ENCODE peak calls at places on chromosomes 2 and 18, in five cellular contexts. K is choroid plexus epithelial cell, H is activated T-helper 1 cell treated with Interleukin-2 at 50 U/mL for 16 hours, T is AG09309, M is fibroblast of the conjunctiva. P is an unnamed sample.

GRCh38 chr2:49035477-49035876 is 118.8 kb downstream of the FSHR start:
- DNase-seq in K (no peak), H (no peak), T (no peak), M (no peak), P (no peak)

GRCh38 chr18:59455728-59456276 is 96.7 kb upstream of the LMAN1 start:
- DNase-seq in K (peak; percentile 5), H (no peak), T (no peak), M (no peak), P (no peak)

GRCh38 chr2:181250691-181251090 is 206.5 kb upstream of the ITGA4 start:
- DNase-seq in K (peak; percentile 72), H (no peak), T (no peak), M (no peak), P (no peak)

GRCh38 chr2:182372661-182373060 is 54.2 kb downstream of the PDE1A start:
- DNase-seq in K (peak; percentile 78), H (no peak), T (peak; percentile 57), M (peak; percentile 56), P (no peak)

GRCh38 chr2:85222792-85223191 is 89.6 kb downstream of the TCF7L1 start:
- DNase-seq in K (no peak), H (no peak), T (no peak), M (no peak), P (no peak)

GRCh38 chr2:18180031-18180610 is 301.7 kb downstream of the KCNS3 start:
- DNase-seq in K (no peak), H (no peak), T (no peak), M (no peak), P (no peak)

GRCh38 chr18:23844991-23845680 is 155.9 kb downstream of the LAMA3 start:
- DNase-seq in K (peak; percentile 24), H (no peak), T (no peak), M (no peak), P (no peak)

GRCh38 chr2:120798569-120799215 is 63.0 kb downstream of the GLI2 start:
- DNase-seq in K (no peak), H (no peak), T (no peak), M (no peak), P (no peak)

GRCh38 chr2:219002395-219003266 is 9.4 kb upstream of the CRYBA2 start:
- DNase-seq in K (peak; percentile 21), H (no peak), T (no peak), M (no peak), P (no peak)

GRCh38 chr2:3251974-3252373 is 125.6 kb downstream of the EIPR1 start:
- DNase-seq in K (peak; percentile 44), H (no peak), T (no peak), M (no peak), P (no peak)

GRCh38 chr2:11483806-11484147 is 17.8 kb upstream of the E2F6 start:
- DNase-seq in K (no peak), H (no peak), T (no peak), M (no peak), P (no peak)

GRCh38 chr2:201275991-201276390 is 15.7 kb downstream of the CASP8 start:
- DNase-seq in K (no peak), H (no peak), T (no peak), M (no peak), P (no peak)

GRCh38 chr2:159032156-159032555 is 63.7 kb downstream of the TANC1 start:
- DNase-seq in K (no peak), H (no peak), T (no peak), M (no peak), P (no peak)

GRCh38 chr2:16972276-16972675 is 306.6 kb upstream of the CYRIA start:
- DNase-seq in K (peak; percentile 1), H (no peak), T (no peak), M (no peak), P (no peak)

GRCh38 chr2:133541376-133541775 is 26.9 kb downstream of the NCKAP5 start:
- DNase-seq in K (no peak), H (no peak), T (no peak), M (no peak), P (no peak)

GRCh38 chr2:133326651-133327397 is 241.4 kb downstream of the NCKAP5 start:
- DNase-seq in K (peak; percentile 94), H (no peak), T (peak; percentile 52), M (no peak), P (no peak)

GRCh38 chr2:151560289-151560688 is 150.6 kb downstream of the RIF1 start:
- DNase-seq in K (peak; percentile 30), H (no peak), T (no peak), M (no peak), P (no peak)

GRCh38 chr18:2112435-2113045 is 458.8 kb downstream of the METTL4 start:
- DNase-seq in K (peak; percentile 8), H (no peak), T (no peak), M (no peak), P (no peak)

GRCh38 chr2:40032650-40033319 is 253.7 kb upstream of the THUMPD2 start:
- DNase-seq in K (no peak), H (no peak), T (peak; percentile 89), M (no peak), P (no peak)

GRCh38 chr2:8282858-8283252 is 399.0 kb upstream of the ID2 start:
- DNase-seq in K (no peak), H (no peak), T (no peak), M (no peak), P (no peak)

GRCh38 chr2:159658887-159659437 is 42.6 kb upstream of the BAZ2B start:
- DNase-seq in K (peak; percentile 45), H (no peak), T (peak; percentile 28), M (peak; percentile 27), P (no peak)

GRCh38 chr2:218081063-218081462 is 12.0 kb downstream of the RUFY4 start:
- DNase-seq in K (peak; percentile 7), H (no peak), T (no peak), M (no peak), P (no peak)

GRCh38 chr2:328761-329160 is 40.9 kb upstream of the ALKAL2 start:
- DNase-seq in K (peak; percentile 47), H (no peak), T (no peak), M (no peak), P (no peak)

GRCh38 chr2:29963972-29964570 is 42.7 kb upstream of the ALK start:
- DNase-seq in K (no peak), H (no peak), T (no peak), M (no peak), P (no peak)

GRCh38 chr2:42753188-42753813 is 10.6 kb downstream of the OXER1 start:
- DNase-seq in K (no peak), H (no peak), T (no peak), M (no peak), P (no peak)

GRCh38 chr2:126797622-126798275 is 100.9 kb upstream of the TEX51 start:
- DNase-seq in K (no peak), H (no peak), T (no peak), M (no peak), P (no peak)

GRCh38 chr2:112137516-112138142 is 556 bp upstream of the FBLN7 start:
- DNase-seq in K (peak; percentile 28), H (no peak), T (peak; percentile 24), M (no peak), P (no peak)

GRCh38 chr2:139218181-139218580 is 438.0 kb upstream of the NXPH2 start:
- DNase-seq in K (no peak), H (no peak), T (no peak), M (no peak), P (no peak)

GRCh38 chr2:191857886-191858285 is 11.0 kb upstream of the CAVIN2 start:
- DNase-seq in K (no peak), H (no peak), T (no peak), M (no peak), P (no peak)